ENCODE peak calls at places on chromosomes 6 and 20, in eight cellular contexts. T is neural progenitor cell; C is endothelial cell of umbilical vein; P is uterus; U is IMR-90; W is left ventricle myocardium inferior; Y is GM23338; M is CD8-positive, alpha-beta T cell. A is an unnamed sample.

GRCh38 chr6:97813881-97814280 is 530.9 kb upstream of the MMS22L start:
- DNase-seq in T (peak), C (no peak), P (no peak), U (no peak), W (no peak), Y (no peak), M (no peak), A (no peak)

GRCh38 chr6:27531772-27532459 is 59.0 kb upstream of the ZNF184 start:
- DNase-seq in T (no peak), C (no peak), P (no peak), U (no peak), W (no peak), Y (no peak), M (no peak), A (peak)

GRCh38 chr20:56909918-56910714 is 281.0 kb downstream of the TFAP2C start:
- DNase-seq in T (no peak), C (no peak), P (no peak), U (no peak), W (no peak), Y (no peak), M (no peak), A (no peak)

GRCh38 chr20:44401052-44401769 is 45.7 kb downstream of the HNF4A start:
- DNase-seq in T (no peak), C (no peak), P (no peak), U (no peak), W (no peak), Y (no peak), M (no peak), A (no peak)

GRCh38 chr20:63952210-63952535 is 4.0 kb downstream of the UCKL1 start:
- DNase-seq in T (no peak), C (no peak), P (no peak), U (no peak), W (no peak), Y (no peak), M (no peak), A (no peak)

GRCh38 chr6:81969814-81970213 is 217.3 kb upstream of the TENT5A start:
- DNase-seq in T (peak), C (no peak), P (no peak), U (no peak), W (no peak), Y (peak), M (no peak), A (no peak)

GRCh38 chr6:135088818-135089809 is 34.5 kb upstream of the HBS1L start:
- DNase-seq in T (peak), C (peak), P (no peak), U (peak), W (no peak), Y (peak), M (no peak), A (peak)

GRCh38 chr6:31945507-31946369 is at the start of gene CFB:
- DNase-seq in T (peak), C (peak), P (peak), U (peak), W (peak), Y (peak), M (no peak), A (peak)

GRCh38 chr20:15069355-15069754 is 731.9 kb upstream of the FLRT3 start:
- DNase-seq in T (no peak), C (no peak), P (no peak), U (no peak), W (no peak), Y (no peak), M (no peak), A (no peak)

GRCh38 chr6:11315743-11316437 is 83.4 kb upstream of the NEDD9 start:
- DNase-seq in T (no peak), C (peak), P (no peak), U (peak), W (no peak), Y (no peak), M (no peak), A (peak)

GRCh38 chr6:15017251-15017650 is 228.6 kb upstream of the JARID2 start:
- DNase-seq in T (peak), C (no peak), P (no peak), U (peak), W (peak), Y (peak), M (no peak), A (no peak)

GRCh38 chr20:51886891-51887608 is 84.7 kb upstream of the SALL4 start:
- DNase-seq in T (no peak), C (peak), P (no peak), U (no peak), W (no peak), Y (peak), M (no peak), A (no peak)

GRCh38 chr6:119628691-119629621 is 279.4 kb upstream of the MAN1A1 start:
- DNase-seq in T (no peak), C (no peak), P (no peak), U (no peak), W (no peak), Y (peak), M (no peak), A (no peak)

GRCh38 chr6:168219167-168219566 is 100.4 kb downstream of the DACT2 start:
- DNase-seq in T (no peak), C (no peak), P (no peak), U (no peak), W (peak), Y (no peak), M (no peak), A (no peak)

GRCh38 chr6:45650527-45651135 is 272.9 kb upstream of the SUPT3H start:
- DNase-seq in T (no peak), C (peak), P (no peak), U (peak), W (no peak), Y (no peak), M (no peak), A (peak)

GRCh38 chr20:58634818-58635665 is 16.0 kb upstream of the STX16 start:
- DNase-seq in T (no peak), C (no peak), P (peak), U (peak), W (no peak), Y (no peak), M (no peak), A (no peak)

GRCh38 chr6:159762681-159763293 is 942 bp downstream of the ACAT2 start:
- DNase-seq in T (peak), C (no peak), P (no peak), U (no peak), W (peak), Y (peak), M (peak), A (peak)

GRCh38 chr20:13694420-13695150 is 55.9 kb upstream of the TASP1 start:
- DNase-seq in T (no peak), C (no peak), P (no peak), U (no peak), W (no peak), Y (no peak), M (no peak), A (no peak)

GRCh38 chr20:13690948-13691347 is 52.2 kb upstream of the TASP1 start:
- DNase-seq in T (no peak), C (no peak), P (no peak), U (no peak), W (no peak), Y (no peak), M (no peak), A (no peak)

GRCh38 chr20:13687827-13688226 is 49.1 kb upstream of the TASP1 start:
- DNase-seq in T (no peak), C (no peak), P (no peak), U (no peak), W (no peak), Y (no peak), M (no peak), A (no peak)

DNA sequence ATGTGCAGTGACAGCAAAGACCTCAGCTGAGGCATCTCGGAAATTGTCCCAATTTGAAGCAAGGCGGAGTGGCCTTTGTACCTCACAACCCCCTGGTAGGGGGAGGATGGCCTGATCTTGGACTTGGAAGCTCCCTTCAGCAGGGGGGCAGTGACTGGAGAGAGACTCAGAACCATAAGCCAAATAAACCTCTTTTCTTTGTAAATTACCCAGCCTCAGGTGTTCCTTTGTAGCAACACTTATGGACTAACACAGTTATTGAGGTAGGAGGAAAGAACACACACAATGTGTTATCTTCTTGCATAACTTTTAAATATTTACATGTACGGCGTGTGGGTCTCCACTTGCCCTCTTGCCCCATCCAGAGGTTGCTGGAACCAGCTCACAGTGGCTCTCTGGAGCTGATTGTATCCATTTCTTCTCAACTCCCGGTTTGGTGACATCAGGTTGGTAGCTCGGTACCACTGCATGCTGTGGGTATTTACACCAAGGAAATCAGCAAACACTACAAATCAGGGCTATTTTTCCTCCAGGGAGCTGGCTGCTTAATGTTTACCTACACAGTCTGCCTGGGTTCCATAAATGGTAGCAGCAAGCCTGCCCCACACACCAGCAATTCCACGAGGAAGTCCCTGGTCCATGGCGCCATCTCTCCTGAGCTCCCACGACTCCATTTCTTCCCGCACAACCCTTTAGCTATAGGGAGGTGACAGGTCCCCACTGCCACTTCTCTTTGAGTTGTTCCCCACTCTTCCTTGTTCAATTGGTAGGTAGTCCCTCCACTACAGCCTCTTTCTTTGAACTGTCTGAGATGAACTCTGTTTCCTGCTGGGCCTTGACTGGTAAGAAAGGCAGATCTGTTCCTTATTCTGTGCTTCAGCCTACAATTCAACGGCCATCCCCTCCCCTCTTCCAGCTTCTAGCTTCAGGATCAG is 54.3 kb upstream of the TASP1 start:
- DNase-seq in T (no peak), C (no peak), P (no peak), U (no peak), W (no peak), Y (no peak), M (no peak), A (no peak)
- H3K4me3 ChIP-seq in T (no peak), C (no peak), P (no peak), U (no peak), W (no peak), Y (no peak), M (no peak), A (no peak)

GRCh38 chr6:33191383-33192104 is 723 bp downstream of the COL11A2 start:
- DNase-seq in T (peak), C (no peak), P (no peak), U (no peak), W (peak), Y (peak), M (no peak), A (no peak)
- H3K4me3 ChIP-seq in T (peak), C (no peak), P (no peak), U (no peak), W (peak), Y (peak), M (peak), A (no peak)

GRCh38 chr20:36334281-36335075 is 28.3 kb downstream of the DLGAP4 start:
- DNase-seq in T (no peak), C (no peak), P (no peak), U (no peak), W (no peak), Y (no peak), M (no peak), A (no peak)
- H3K4me3 ChIP-seq in T (no peak), C (no peak), P (no peak), U (no peak), W (no peak), Y (no peak), M (no peak), A (no peak)

DNA sequence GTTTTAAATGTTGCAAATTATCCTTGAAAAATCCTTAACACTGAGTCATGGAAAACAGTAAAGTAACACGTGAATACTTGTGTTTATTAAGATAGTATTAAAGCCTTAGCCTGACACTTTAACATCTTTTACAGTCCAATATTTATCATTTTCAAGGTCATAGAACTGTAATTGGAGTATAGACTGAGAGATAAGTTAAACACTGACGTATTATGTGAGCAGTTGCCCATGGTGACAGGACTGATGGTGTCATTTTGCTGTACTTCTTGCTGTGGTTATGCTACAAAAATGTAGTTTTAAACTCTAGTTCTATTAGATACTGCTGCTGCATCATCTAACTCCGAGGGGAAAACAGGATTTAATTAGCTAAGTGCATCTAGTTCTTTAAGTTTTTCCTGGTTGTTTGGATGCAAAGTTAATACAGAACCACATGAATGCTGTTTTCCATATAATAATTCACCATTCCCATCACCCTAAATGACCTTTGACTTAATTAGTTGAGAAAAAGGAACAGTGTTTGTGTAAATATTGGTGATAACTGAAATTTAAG is 37.8 kb downstream of the SLC2A12 start:
- DNase-seq in T (no peak), C (no peak), P (no peak), U (peak), W (no peak), Y (no peak), M (no peak), A (no peak)
- H3K4me3 ChIP-seq in T (no peak), C (no peak), P (no peak), U (no peak), W (no peak), Y (no peak), M (no peak), A (no peak)

GRCh38 chr6:28543671-28544131 is 18.0 kb downstream of the GPX5 start:
- DNase-seq in T (peak), C (no peak), P (peak), U (no peak), W (no peak), Y (peak), M (peak), A (no peak)

GRCh38 chr6:28545955-28546354 is 20.3 kb downstream of the GPX5 start:
- DNase-seq in T (no peak), C (no peak), P (no peak), U (no peak), W (no peak), Y (no peak), M (no peak), A (no peak)

GRCh38 chr6:28544211-28544610 is 18.5 kb downstream of the GPX5 start:
- DNase-seq in T (peak), C (no peak), P (no peak), U (no peak), W (no peak), Y (peak), M (no peak), A (no peak)

GRCh38 chr6:28542440-28543293 is 17.0 kb downstream of the GPX5 start:
- DNase-seq in T (peak), C (peak), P (peak), U (peak), W (no peak), Y (peak), M (peak), A (peak)

DNA sequence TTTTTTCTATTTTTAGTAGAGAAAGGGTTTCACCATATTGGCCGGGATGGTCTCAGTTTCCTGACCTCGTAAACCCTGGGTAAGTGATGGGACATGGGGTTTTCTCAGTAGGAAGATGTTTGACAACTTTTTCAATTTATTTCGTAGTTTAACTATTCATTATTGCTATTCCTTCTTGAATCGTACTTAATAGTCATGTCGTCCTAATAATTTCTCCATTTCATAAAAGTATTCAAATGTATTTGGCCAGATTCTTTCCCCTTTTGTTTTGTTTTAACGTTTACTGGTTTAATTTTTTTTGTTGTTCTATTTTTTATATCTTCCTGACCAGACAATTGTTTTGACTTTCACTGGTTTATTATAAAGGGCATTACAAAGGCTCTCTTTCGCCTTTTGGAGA is 16.3 kb downstream of the GPX5 start:
- DNase-seq in T (no peak), C (no peak), P (no peak), U (no peak), W (no peak), Y (no peak), M (no peak), A (no peak)
- H3K4me3 ChIP-seq in T (peak), C (no peak), P (no peak), U (no peak), W (peak), Y (peak), M (no peak), A (peak)

A was measured in mammary epithelial cell.